ENCODE peak calls at places on chromosomes 13 and 19, in nine cellular contexts. One of them, this sample, is unnamed.
A peak's percentile ranks its signal among the peaks of the same experiment; 100 is the strongest.

GRCh38 chr13:23718916-23719470 is 148.8 kb downstream of the TNFRSF19 start:
- DNase-seq in uterus: no peak
- DNase-seq in fibroblast of lung: peak; percentile 46
- DNase-seq in GM06990: no peak
- DNase-seq in lower leg skin: no peak
- DNase-seq in PC-3: peak; percentile 29
- DNase-seq in lung: no peak
- DNase-seq in Caco-2: no peak
- DNase-seq in AG09319: no peak
- DNase-seq in this sample: no peak

GRCh38 chr13:104645786-104646185 is 1579.6 kb upstream of the SLC10A2 start:
- DNase-seq in uterus: no peak
- DNase-seq in fibroblast of lung: no peak
- DNase-seq in GM06990: no peak
- DNase-seq in lower leg skin: no peak
- DNase-seq in PC-3: no peak
- DNase-seq in lung: no peak
- DNase-seq in Caco-2: no peak
- DNase-seq in AG09319: no peak
- DNase-seq in this sample: no peak

GRCh38 chr19:33293255-33294057 is 8.9 kb downstream of the CEBPA start:
- DNase-seq in uterus: peak; percentile 40
- DNase-seq in fibroblast of lung: peak; percentile 60
- DNase-seq in GM06990: no peak
- DNase-seq in lower leg skin: no peak
- DNase-seq in PC-3: peak; percentile 75
- DNase-seq in lung: no peak
- DNase-seq in Caco-2: peak; percentile 93
- DNase-seq in AG09319: peak; percentile 24
- DNase-seq in this sample: no peak

GRCh38 chr19:33047422-33047821 is 17.3 kb downstream of the RHPN2 start:
- DNase-seq in uterus: no peak
- DNase-seq in fibroblast of lung: no peak
- DNase-seq in GM06990: no peak
- DNase-seq in lower leg skin: no peak
- DNase-seq in PC-3: peak; percentile 95
- DNase-seq in lung: peak; percentile 70
- DNase-seq in Caco-2: peak; percentile 97
- DNase-seq in AG09319: no peak
- DNase-seq in this sample: peak; percentile 98

GRCh38 chr19:8148410-8149231 is 771 bp downstream of the FBN3 start:
- DNase-seq in uterus: no peak
- DNase-seq in fibroblast of lung: no peak
- DNase-seq in GM06990: no peak
- DNase-seq in lower leg skin: no peak
- DNase-seq in PC-3: peak; percentile 43
- DNase-seq in lung: no peak
- DNase-seq in Caco-2: peak; percentile 76
- DNase-seq in AG09319: no peak
- DNase-seq in this sample: peak; percentile 40

GRCh38 chr13:23654111-23655110 is 84.2 kb downstream of the TNFRSF19 start:
- DNase-seq in uterus: no peak
- DNase-seq in fibroblast of lung: peak; percentile 60
- DNase-seq in GM06990: no peak
- DNase-seq in lower leg skin: no peak
- DNase-seq in PC-3: no peak
- DNase-seq in lung: no peak
- DNase-seq in Caco-2: no peak
- DNase-seq in AG09319: no peak
- DNase-seq in this sample: peak; percentile 45

GRCh38 chr13:34189946-34190345 is 372.0 kb downstream of the RFC3 start:
- DNase-seq in uterus: no peak
- DNase-seq in fibroblast of lung: no peak
- DNase-seq in GM06990: no peak
- DNase-seq in lower leg skin: no peak
- DNase-seq in PC-3: no peak
- DNase-seq in lung: no peak
- DNase-seq in Caco-2: no peak
- DNase-seq in AG09319: no peak
- DNase-seq in this sample: no peak

GRCh38 chr13:110855363-110855762 is 59.5 kb downstream of the ANKRD10 start:
- DNase-seq in uterus: no peak
- DNase-seq in fibroblast of lung: no peak
- DNase-seq in GM06990: no peak
- DNase-seq in lower leg skin: no peak
- DNase-seq in PC-3: no peak
- DNase-seq in lung: no peak
- DNase-seq in Caco-2: no peak
- DNase-seq in AG09319: no peak
- DNase-seq in this sample: no peak

GRCh38 chr19:15614507-15615379 is at the start of gene CYP4F8:
- DNase-seq in uterus: no peak
- DNase-seq in fibroblast of lung: no peak
- DNase-seq in GM06990: no peak
- DNase-seq in lower leg skin: peak; percentile 57
- DNase-seq in PC-3: no peak
- DNase-seq in lung: no peak
- DNase-seq in Caco-2: peak; percentile 41
- DNase-seq in AG09319: no peak
- DNase-seq in this sample: peak; percentile 25

GRCh38 chr13:85441975-85442374 is 357.2 kb downstream of the SLITRK6 start:
- DNase-seq in uterus: no peak
- DNase-seq in fibroblast of lung: no peak
- DNase-seq in GM06990: no peak
- DNase-seq in lower leg skin: no peak
- DNase-seq in PC-3: no peak
- DNase-seq in lung: no peak
- DNase-seq in Caco-2: no peak
- DNase-seq in AG09319: no peak
- DNase-seq in this sample: no peak

GRCh38 chr19:19538077-19538764 is at the start of gene CILP2:
- DNase-seq in uterus: no peak
- DNase-seq in fibroblast of lung: no peak
- DNase-seq in GM06990: no peak
- DNase-seq in lower leg skin: no peak
- DNase-seq in PC-3: peak; percentile 28
- DNase-seq in lung: no peak
- DNase-seq in Caco-2: peak; percentile 75
- DNase-seq in AG09319: no peak
- DNase-seq in this sample: peak; percentile 67

GRCh38 chr13:92074658-92075057 is 676.2 kb downstream of the GPC5 start:
- DNase-seq in uterus: no peak
- DNase-seq in fibroblast of lung: peak; percentile 43
- DNase-seq in GM06990: no peak
- DNase-seq in lower leg skin: no peak
- DNase-seq in PC-3: peak; percentile 7
- DNase-seq in lung: no peak
- DNase-seq in Caco-2: peak; percentile 42
- DNase-seq in AG09319: no peak
- DNase-seq in this sample: no peak

GRCh38 chr19:35231956-35232746 is 3.6 kb upstream of the FAM187B start:
- DNase-seq in uterus: no peak
- DNase-seq in fibroblast of lung: no peak
- DNase-seq in GM06990: no peak
- DNase-seq in lower leg skin: peak; percentile 29
- DNase-seq in PC-3: no peak
- DNase-seq in lung: no peak
- DNase-seq in Caco-2: no peak
- DNase-seq in AG09319: no peak
- DNase-seq in this sample: no peak

DNA sequence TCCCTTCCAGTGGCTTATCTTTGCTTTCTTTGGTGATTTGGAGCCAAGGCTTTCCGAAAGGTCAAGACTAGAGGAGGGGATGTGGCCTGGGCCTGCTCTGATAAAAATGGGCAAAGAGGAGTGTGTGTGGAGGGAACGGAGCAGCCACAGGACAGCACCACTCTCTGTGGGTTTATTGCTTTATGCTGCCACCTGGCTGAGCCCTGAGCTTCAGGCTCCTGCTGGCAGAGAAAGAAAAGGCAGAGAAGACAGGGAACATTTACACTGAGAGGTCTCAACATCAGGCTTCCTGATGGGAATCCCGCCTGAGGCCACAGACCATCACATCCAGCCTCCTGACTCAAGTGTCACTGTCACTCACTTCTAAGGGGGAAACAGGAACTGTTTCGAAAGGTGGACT is 9.2 kb upstream of the GSX1 start:
- DNase-seq in uterus: no peak
- DNase-seq in fibroblast of lung: peak; percentile 19
- DNase-seq in GM06990: no peak
- DNase-seq in lower leg skin: peak; percentile 71
- DNase-seq in PC-3: peak; percentile 21
- DNase-seq in lung: no peak
- DNase-seq in Caco-2: peak; percentile 32
- DNase-seq in AG09319: no peak
- DNase-seq in this sample: no peak
- TF ChIP-seq CTCF in uterus: no peak
- TF ChIP-seq CTCF in fibroblast of lung: peak; percentile 31
- TF ChIP-seq CTCF in GM06990: peak; percentile 39
- TF ChIP-seq CTCF in lower leg skin: no peak
- TF ChIP-seq CTCF in PC-3: peak; percentile 47
- TF ChIP-seq CTCF in lung: peak; percentile 4
- TF ChIP-seq CTCF in Caco-2: peak; percentile 23
- TF ChIP-seq CTCF in AG09319: peak; percentile 18
- TF ChIP-seq CTCF in this sample: no peak

GRCh38 chr19:37226248-37226647 is 8.2 kb downstream of the ZNF383 start:
- DNase-seq in uterus: no peak
- DNase-seq in fibroblast of lung: no peak
- DNase-seq in GM06990: no peak
- DNase-seq in lower leg skin: no peak
- DNase-seq in PC-3: no peak
- DNase-seq in lung: no peak
- DNase-seq in Caco-2: no peak
- DNase-seq in AG09319: no peak
- DNase-seq in this sample: no peak

GRCh38 chr19:37227996-37228395 is 10.0 kb downstream of the ZNF383 start:
- DNase-seq in uterus: no peak
- DNase-seq in fibroblast of lung: no peak
- DNase-seq in GM06990: no peak
- DNase-seq in lower leg skin: no peak
- DNase-seq in PC-3: peak; percentile 6
- DNase-seq in lung: no peak
- DNase-seq in Caco-2: peak; percentile 59
- DNase-seq in AG09319: no peak
- DNase-seq in this sample: no peak
- TF ChIP-seq CTCF in uterus: no peak
- TF ChIP-seq CTCF in fibroblast of lung: peak; percentile 58
- TF ChIP-seq CTCF in GM06990: peak; percentile 22
- TF ChIP-seq CTCF in lower leg skin: no peak
- TF ChIP-seq CTCF in PC-3: peak; percentile 42
- TF ChIP-seq CTCF in lung: peak; percentile 8
- TF ChIP-seq CTCF in Caco-2: peak; percentile 72
- TF ChIP-seq CTCF in AG09319: peak; percentile 28
- TF ChIP-seq CTCF in this sample: peak; percentile 49

DNA sequence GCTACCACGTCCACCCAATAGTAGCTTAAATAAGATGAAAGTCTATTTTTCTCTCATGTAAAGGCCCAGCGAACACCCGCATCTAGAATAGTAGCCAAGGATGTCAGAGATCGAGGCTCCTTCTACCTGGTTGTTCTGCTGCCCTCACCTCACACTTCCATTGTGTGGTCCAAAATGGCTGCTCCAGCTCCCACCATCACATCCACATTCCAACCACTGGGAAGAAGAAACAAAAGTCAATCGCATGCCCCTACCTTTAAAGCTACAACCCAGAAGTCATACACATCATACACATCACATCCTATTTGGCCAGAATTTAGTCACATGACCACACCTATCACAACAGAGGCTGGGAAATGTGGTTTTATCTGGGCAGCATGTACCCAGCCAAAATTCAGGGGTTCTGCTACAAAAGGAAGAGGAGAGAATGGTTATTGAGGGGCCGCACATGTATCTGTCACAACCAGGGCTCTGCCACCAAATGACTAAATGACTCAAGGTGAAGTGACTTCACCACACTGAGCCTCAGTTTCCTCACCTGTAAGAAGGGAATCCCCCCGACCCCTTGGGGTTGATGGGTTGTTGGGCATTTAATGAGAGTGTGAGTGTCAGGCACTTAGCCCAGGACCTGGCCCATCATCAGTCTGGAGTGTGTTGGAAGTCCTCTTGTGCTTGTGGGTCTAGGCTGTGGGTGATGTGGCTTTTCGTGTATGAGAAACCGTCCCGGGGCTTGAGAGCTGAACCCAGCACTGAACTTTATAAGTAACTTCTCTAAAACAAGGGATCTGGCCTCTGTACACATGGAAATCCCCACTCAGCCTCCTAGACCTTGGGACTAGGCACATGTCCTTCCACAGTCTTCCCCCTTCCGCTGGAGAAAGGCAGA is 10.2 kb upstream of the CBLC start:
- DNase-seq in uterus: no peak
- DNase-seq in fibroblast of lung: no peak
- DNase-seq in GM06990: no peak
- DNase-seq in lower leg skin: no peak
- DNase-seq in PC-3: no peak
- DNase-seq in lung: no peak
- DNase-seq in Caco-2: no peak
- DNase-seq in AG09319: no peak
- DNase-seq in this sample: no peak
- TF ChIP-seq CTCF in uterus: no peak
- TF ChIP-seq CTCF in fibroblast of lung: no peak
- TF ChIP-seq CTCF in GM06990: no peak
- TF ChIP-seq CTCF in lower leg skin: no peak
- TF ChIP-seq CTCF in PC-3: no peak
- TF ChIP-seq CTCF in lung: no peak
- TF ChIP-seq CTCF in Caco-2: no peak
- TF ChIP-seq CTCF in AG09319: no peak
- TF ChIP-seq CTCF in this sample: no peak

GRCh38 chr19:48333467-48334384 is 8.4 kb downstream of the EMP3 start:
- DNase-seq in uterus: peak; percentile 87
- DNase-seq in fibroblast of lung: peak; percentile 93
- DNase-seq in GM06990: peak; percentile 95
- DNase-seq in lower leg skin: peak; percentile 98
- DNase-seq in PC-3: peak; percentile 91
- DNase-seq in lung: peak; percentile 92
- DNase-seq in Caco-2: peak; percentile 95
- DNase-seq in AG09319: peak; percentile 82
- DNase-seq in this sample: peak; percentile 97

GRCh38 chr19:48329167-48329891 is 4.0 kb downstream of the EMP3 start:
- DNase-seq in uterus: peak; percentile 60
- DNase-seq in fibroblast of lung: peak; percentile 47
- DNase-seq in GM06990: peak; percentile 43
- DNase-seq in lower leg skin: no peak
- DNase-seq in PC-3: peak; percentile 34
- DNase-seq in lung: no peak
- DNase-seq in Caco-2: peak; percentile 55
- DNase-seq in AG09319: no peak
- DNase-seq in this sample: peak; percentile 60

GRCh38 chr19:48332351-48332661 is 7.0 kb downstream of the EMP3 start:
- DNase-seq in uterus: no peak
- DNase-seq in fibroblast of lung: no peak
- DNase-seq in GM06990: no peak
- DNase-seq in lower leg skin: no peak
- DNase-seq in PC-3: no peak
- DNase-seq in lung: no peak
- DNase-seq in Caco-2: no peak
- DNase-seq in AG09319: no peak
- DNase-seq in this sample: no peak

GRCh38 chr19:48332662-48333466 is 7.5 kb downstream of the EMP3 start:
- DNase-seq in uterus: peak; percentile 96
- DNase-seq in fibroblast of lung: peak; percentile 99
- DNase-seq in GM06990: peak; percentile 90
- DNase-seq in lower leg skin: peak; percentile 98
- DNase-seq in PC-3: peak; percentile 97
- DNase-seq in lung: peak; percentile 94
- DNase-seq in Caco-2: peak; percentile 94
- DNase-seq in AG09319: peak; percentile 85
- DNase-seq in this sample: peak; percentile 93

GRCh38 chr19:48330012-48330681 is 4.8 kb downstream of the EMP3 start:
- DNase-seq in uterus: peak; percentile 81
- DNase-seq in fibroblast of lung: no peak
- DNase-seq in GM06990: peak; percentile 91
- DNase-seq in lower leg skin: peak; percentile 95
- DNase-seq in PC-3: no peak
- DNase-seq in lung: peak; percentile 79
- DNase-seq in Caco-2: peak; percentile 94
- DNase-seq in AG09319: no peak
- DNase-seq in this sample: peak; percentile 91
- TF ChIP-seq CTCF in uterus: no peak
- TF ChIP-seq CTCF in fibroblast of lung: no peak
- TF ChIP-seq CTCF in GM06990: peak; percentile 9
- TF ChIP-seq CTCF in lower leg skin: no peak
- TF ChIP-seq CTCF in PC-3: no peak
- TF ChIP-seq CTCF in lung: no peak
- TF ChIP-seq CTCF in Caco-2: peak; percentile 16
- TF ChIP-seq CTCF in AG09319: no peak
- TF ChIP-seq CTCF in this sample: no peak

This sample was measured in Calu3.